ENCODE peak calls at places on chromosome 1, in nine cellular contexts. M, D, K, Y, W, O, E, L and A are unnamed samples.
A peak's percentile ranks its signal among the peaks of the same experiment; 100 is the strongest.

GRCh38 chr1:57889686-57890360 is 466.0 kb upstream of the DAB1 start:
- DNase-seq in M (no peak), D (no peak), K (no peak), Y (no peak), W (no peak), O (no peak), E (peak; percentile 38), L (no peak), A (no peak)

GRCh38 chr1:15975358-15975804 is 520 bp downstream of the ZBTB17 start:
- DNase-seq in M (no peak), D (peak; percentile 31), K (peak; percentile 85), Y (peak; percentile 65), W (peak; percentile 92), O (no peak), E (peak; percentile 63), L (peak; percentile 89), A (peak; percentile 83)

GRCh38 chr1:55893155-55893554 is 678.0 kb upstream of the USP24 start:
- DNase-seq in M (no peak), D (no peak), K (no peak), Y (no peak), W (no peak), O (no peak), E (peak; percentile 55), L (peak; percentile 30), A (no peak)

GRCh38 chr1:54362881-54363340 is 43.3 kb downstream of the SSBP3 start:
- DNase-seq in M (no peak), D (no peak), K (no peak), Y (no peak), W (no peak), O (no peak), E (no peak), L (no peak), A (no peak)

GRCh38 chr1:42335809-42336518 is 929 bp upstream of the FOXJ3 start:
- DNase-seq in M (no peak), D (peak; percentile 61), K (no peak), Y (no peak), W (no peak), O (no peak), E (peak; percentile 71), L (no peak), A (no peak)

GRCh38 chr1:39065542-39065941 is 39.4 kb downstream of the NDUFS5 start:
- DNase-seq in M (no peak), D (no peak), K (no peak), Y (no peak), W (no peak), O (no peak), E (no peak), L (no peak), A (no peak)

GRCh38 chr1:244460195-244460594 is 878 bp upstream of the CATSPERE start:
- DNase-seq in M (no peak), D (no peak), K (peak; percentile 17), Y (no peak), W (no peak), O (no peak), E (no peak), L (no peak), A (no peak)

GRCh38 chr1:94101613-94101940 is 19.4 kb downstream of the ABCA4 start:
- DNase-seq in M (peak; percentile 30), D (no peak), K (no peak), Y (no peak), W (no peak), O (no peak), E (peak; percentile 67), L (no peak), A (no peak)

GRCh38 chr1:207002731-207003146 is 29.8 kb downstream of the C1orf116 start:
- DNase-seq in M (peak; percentile 82), D (peak; percentile 80), K (no peak), Y (peak; percentile 91), W (no peak), O (no peak), E (peak; percentile 91), L (no peak), A (peak; percentile 92)

GRCh38 chr1:162541619-162542141 is 19.8 kb upstream of the UAP1 start:
- DNase-seq in M (no peak), D (no peak), K (no peak), Y (no peak), W (no peak), O (no peak), E (peak; percentile 96), L (no peak), A (no peak)

GRCh38 chr1:167922023-167922422 is 8.1 kb upstream of the ADCY10 start:
- DNase-seq in M (no peak), D (no peak), K (no peak), Y (no peak), W (no peak), O (no peak), E (peak; percentile 20), L (no peak), A (no peak)

GRCh38 chr1:160342953-160343869 is at the start of the genes COPA and NCSTN:
- DNase-seq in M (peak; percentile 88), D (peak; percentile 92), K (peak; percentile 96), Y (peak; percentile 95), W (peak; percentile 97), O (peak; percentile 94), E (peak; percentile 92), L (peak; percentile 98), A (peak; percentile 94)

GRCh38 chr1:39427369-39427768 is 64.1 kb upstream of the BMP8A start:
- DNase-seq in M (no peak), D (no peak), K (no peak), Y (no peak), W (no peak), O (no peak), E (no peak), L (no peak), A (no peak)

GRCh38 chr1:155022927-155023236 is 10.7 kb downstream of the DCST2 start:
- DNase-seq in M (no peak), D (peak; percentile 68), K (no peak), Y (no peak), W (no peak), O (peak; percentile 41), E (no peak), L (no peak), A (no peak)

GRCh38 chr1:156823210-156823790 is 6.7 kb upstream of the SH2D2A start:
- DNase-seq in M (no peak), D (no peak), K (no peak), Y (no peak), W (no peak), O (no peak), E (no peak), L (no peak), A (peak; percentile 9)

GRCh38 chr1:204826970-204827369 is 43.7 kb upstream of the NFASC start:
- DNase-seq in M (no peak), D (no peak), K (no peak), Y (no peak), W (no peak), O (no peak), E (no peak), L (peak; percentile 68), A (no peak)

DNA sequence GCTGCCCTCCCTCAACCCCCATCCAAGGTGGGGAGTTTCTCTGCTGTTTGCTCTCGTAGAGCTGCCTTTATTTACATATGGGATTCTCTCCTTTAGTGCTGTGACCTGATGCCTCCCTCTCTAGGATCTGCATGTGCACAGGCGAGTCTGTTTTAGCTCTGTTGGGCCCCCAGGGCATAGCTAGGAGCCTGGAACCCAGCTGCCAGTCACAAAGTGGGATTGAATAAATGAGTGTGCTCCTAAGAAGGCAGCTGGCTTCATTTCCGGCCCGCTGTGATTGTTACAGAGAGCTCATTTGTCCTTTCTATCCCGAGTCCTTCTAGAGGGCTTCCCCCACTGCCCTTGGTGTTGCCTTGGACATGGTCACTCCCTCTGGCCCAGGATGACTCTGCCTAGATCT is 176.6 kb downstream of the GRIK3 start:
- DNase-seq in M (no peak), D (no peak), K (no peak), Y (no peak), W (no peak), O (no peak), E (no peak), L (no peak), A (no peak)
- H3K27ac ChIP-seq in M (no peak overlapping the region), D (no peak overlapping the region), K (no peak overlapping the region), Y (no peak overlapping the region), W (no peak overlapping the region), O (no peak overlapping the region), E (no peak overlapping the region), L (no peak overlapping the region), A (no peak overlapping the region)

GRCh38 chr1:225423518-225423855 is 4.4 kb downstream of the LBR start:
- DNase-seq in M (no peak), D (no peak), K (no peak), Y (no peak), W (no peak), O (no peak), E (no peak), L (no peak), A (no peak)
- H3K4me1 ChIP-seq in M (peaks cover 5% of the 10 kb centered on the region), D (peaks cover 60% of the 10 kb centered on the region), K (peaks cover 9% of the 10 kb centered on the region), Y (peaks cover 44% of the 10 kb centered on the region), W (peaks cover 65% of the 10 kb centered on the region), O (peaks cover 24% of the 10 kb centered on the region), E (peaks cover 32% of the 10 kb centered on the region), L (peaks cover 18% of the 10 kb centered on the region), A (peaks cover 35% of the 10 kb centered on the region)

GRCh38 chr1:224825525-224826000 is 103.9 kb upstream of the DNAH14 start:
- DNase-seq in M (no peak), D (no peak), K (no peak), Y (no peak), W (no peak), O (no peak), E (no peak), L (no peak), A (no peak)

GRCh38 chr1:224819861-224820260 is 109.6 kb upstream of the DNAH14 start:
- DNase-seq in M (no peak), D (no peak), K (no peak), Y (no peak), W (no peak), O (no peak), E (no peak), L (no peak), A (no peak)

GRCh38 chr1:224815647-224816046 is 113.8 kb upstream of the DNAH14 start:
- DNase-seq in M (no peak), D (no peak), K (no peak), Y (no peak), W (no peak), O (no peak), E (no peak), L (no peak), A (no peak)

GRCh38 chr1:224816062-224816461 is 113.4 kb upstream of the DNAH14 start:
- DNase-seq in M (no peak), D (no peak), K (no peak), Y (no peak), W (no peak), O (no peak), E (no peak), L (no peak), A (no peak)

DNA sequence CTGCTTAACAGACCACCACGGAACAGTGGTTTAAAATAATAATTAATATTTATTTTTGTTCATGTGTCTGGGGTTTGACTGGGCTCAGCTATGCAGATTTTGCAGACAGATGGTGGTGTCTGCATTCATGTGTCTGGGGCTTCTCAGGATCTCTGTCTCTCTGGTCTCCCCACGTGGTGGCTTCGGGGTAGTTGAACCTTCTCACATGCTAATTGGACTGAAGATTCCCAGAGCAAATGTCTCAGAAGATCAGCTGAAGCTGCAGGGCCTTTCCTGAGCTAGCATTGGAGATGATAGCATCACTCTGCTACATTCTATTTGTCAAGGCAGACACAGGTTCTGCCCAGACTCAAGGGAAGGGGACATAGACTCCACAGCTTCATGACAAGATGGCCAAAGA is 109.1 kb upstream of the DNAH14 start:
- DNase-seq in M (no peak), D (no peak), K (no peak), Y (no peak), W (no peak), O (no peak), E (no peak), L (no peak), A (no peak)
- H3K9me3 ChIP-seq in M (peaks cover 14% of the 10 kb centered on the region), D (no peaks in the 10 kb centered on the region), K (peaks cover 3% of the 10 kb centered on the region), Y (no peaks in the 10 kb centered on the region), W (peaks cover 46% of the 10 kb centered on the region), O (no peaks in the 10 kb centered on the region), E (no peaks in the 10 kb centered on the region), L (no peaks in the 10 kb centered on the region), A (peaks cover 3% of the 10 kb centered on the region)

GRCh38 chr1:172185206-172185605 is 235.3 kb upstream of the C1orf105 start:
- DNase-seq in M (no peak), D (no peak), K (no peak), Y (no peak), W (no peak), O (no peak), E (no peak), L (no peak), A (no peak)
- H3K27ac ChIP-seq in M (no peak overlapping the region), D (no peak overlapping the region), K (no peak overlapping the region), Y (no peak overlapping the region), W (peak overlapping the region; percentile 31), O (no peak overlapping the region), E (no peak overlapping the region), L (no peak overlapping the region), A (no peak overlapping the region)